ENCODE peak calls at places on chromosome 20, in five cellular contexts. G is AG04450, H is activated B cell treated with CpG ODN at 0.5 μM for 24 hours, B is A549, V is endothelial cell of umbilical vein. R is an unnamed sample.

GRCh38 chr20:21719592-21720214 is 14.2 kb downstream of the PAX1 start:
- DNase-seq in G (peak; percentile 20), B (peak; percentile 65), H (no peak), V (peak; percentile 67), R (no peak)

GRCh38 chr20:57717797-57718196 is 8.0 kb upstream of the PMEPA1 start:
- DNase-seq in V (no peak), G (no peak), H (no peak), B (peak; percentile 68), R (no peak)

GRCh38 chr20:19777981-19778380 is 19.9 kb downstream of the RIN2 start:
- DNase-seq in V (no peak), H (no peak), G (no peak), B (no peak), R (no peak)

GRCh38 chr20:50554694-50555579 is 44.8 kb downstream of the PTPN1 start:
- DNase-seq in H (no peak), G (no peak), B (no peak), V (no peak), R (no peak)

GRCh38 chr20:21395666-21396044 is 1.7 kb downstream of the NKX2-4 start:
- DNase-seq in H (no peak), V (no peak), G (no peak), B (no peak), R (no peak)

GRCh38 chr20:22574545-22575086 is 9.8 kb downstream of the FOXA2 start:
- DNase-seq in G (no peak), H (no peak), V (no peak), B (no peak), R (no peak)

GRCh38 chr20:11083841-11084240 is 410.0 kb upstream of the JAG1 start:
- DNase-seq in H (no peak), G (no peak), B (no peak), V (no peak), R (no peak)

GRCh38 chr20:258963-259362 is 1.4 kb downstream of the DEFB132 start:
- DNase-seq in H (no peak), B (peak; percentile 44), G (no peak), V (peak; percentile 40), R (no peak)

GRCh38 chr20:33945391-33946079 is 48.2 kb upstream of the RALY start:
- DNase-seq in G (peak; percentile 43), V (no peak), H (no peak), B (no peak), R (no peak)

GRCh38 chr20:34369265-34369664 is 6.2 kb downstream of the ITCH start:
- DNase-seq in H (no peak), B (no peak), G (no peak), V (no peak), R (no peak)

GRCh38 chr20:47351643-47352331 is 4.7 kb downstream of the ZMYND8 start:
- DNase-seq in V (peak; percentile 65), B (no peak), G (no peak), H (no peak), R (no peak)

GRCh38 chr20:59751075-59751711 is 146.9 kb downstream of the PHACTR3 start:
- DNase-seq in G (no peak), B (peak; percentile 72), V (no peak), H (no peak), R (peak; percentile 84)

GRCh38 chr20:11850901-11851300 is 66.8 kb upstream of the BTBD3 start:
- DNase-seq in H (no peak), V (no peak), B (no peak), G (no peak), R (no peak)

GRCh38 chr20:31560094-31560899 is 44.8 kb upstream of the ID1 start:
- DNase-seq in B (peak; percentile 78), G (peak; percentile 62), V (peak; percentile 79), H (peak; percentile 61), R (peak; percentile 87)

GRCh38 chr20:38108438-38109024 is 56.5 kb downstream of the TGM2 start:
- DNase-seq in H (no peak), G (no peak), V (no peak), B (no peak), R (no peak)

GRCh38 chr20:19661717-19662637 is 96.1 kb upstream of the RIN2 start:
- DNase-seq in B (peak; percentile 55), G (peak; percentile 42), V (peak; percentile 72), H (peak; percentile 28), R (no peak)

GRCh38 chr20:19945732-19946670 is 71.2 kb upstream of the NAA20 start:
- DNase-seq in H (no peak), V (peak; percentile 52), G (no peak), B (no peak), R (no peak)

GRCh38 chr20:43915209-43916072 is 789 bp downstream of the TOX2 start:
- DNase-seq in G (no peak), B (no peak), V (peak; percentile 32), H (no peak), R (no peak)

GRCh38 chr20:48827880-48828733 is at the start of gene PREX1:
- DNase-seq in V (peak; percentile 81), B (peak; percentile 77), G (no peak), H (peak; percentile 93), R (peak; percentile 79)

GRCh38 chr20:10848810-10849370 is 175.1 kb upstream of the JAG1 start:
- DNase-seq in G (peak; percentile 72), B (peak; percentile 64), H (no peak), V (peak; percentile 62), R (no peak)

GRCh38 chr20:48682529-48683385 is 145.0 kb downstream of the PREX1 start:
- DNase-seq in V (peak; percentile 89), H (no peak), B (no peak), G (peak; percentile 93), R (peak; percentile 84)

GRCh38 chr20:22430154-22430745 is 154.1 kb downstream of the FOXA2 start:
- DNase-seq in V (no peak), B (peak; percentile 92), G (no peak), H (no peak), R (no peak)

GRCh38 chr20:47111576-47111975 is 216.9 kb downstream of the EYA2 start:
- DNase-seq in H (no peak), G (no peak), V (no peak), B (no peak), R (no peak)

GRCh38 chr20:13494019-13494418 is 144.7 kb downstream of the TASP1 start:
- DNase-seq in H (no peak), G (no peak), V (no peak), B (no peak), R (no peak)

GRCh38 chr20:19737025-19737424 is 21.0 kb upstream of the RIN2 start:
- DNase-seq in H (no peak), V (no peak), B (peak; percentile 64), G (no peak), R (no peak)

GRCh38 chr20:25376886-25377285 is 13.7 kb downstream of the ABHD12 start:
- DNase-seq in B (no peak), G (no peak), H (no peak), V (no peak), R (no peak)

GRCh38 chr20:31570021-31570463 is 35.0 kb upstream of the ID1 start:
- DNase-seq in B (no peak), V (no peak), H (no peak), G (no peak), R (no peak)

GRCh38 chr20:38165089-38165965 is at the start of gene TGM2:
- DNase-seq in H (peak; percentile 74), G (no peak), V (peak; percentile 88), B (peak; percentile 73), R (peak; percentile 76)

GRCh38 chr20:20568604-20569205 is 143.7 kb downstream of the RALGAPA2 start:
- DNase-seq in B (peak; percentile 18), V (peak; percentile 42), H (no peak), G (no peak), R (no peak)

GRCh38 chr20:34016736-34017135 is 23.0 kb downstream of the RALY start:
- DNase-seq in B (no peak), G (no peak), H (no peak), V (no peak), R (no peak)

GRCh38 chr20:38395165-38395564 is 40.0 kb downstream of the SNHG17 start:
- DNase-seq in V (no peak), H (no peak), G (no peak), B (no peak), R (no peak)

GRCh38 chr20:32672982-32673727 is 586 bp downstream of the C20orf203 start:
- DNase-seq in H (peak; percentile 40), B (no peak), G (no peak), V (no peak), R (no peak)

GRCh38 chr20:1964659-1965405 is 29.0 kb downstream of the PDYN start:
- DNase-seq in B (no peak), G (no peak), H (no peak), V (no peak), R (no peak)

GRCh38 chr20:24694157-24694726 is 224.8 kb downstream of the SYNDIG1 start:
- DNase-seq in V (no peak), B (no peak), G (no peak), H (no peak), R (no peak)

GRCh38 chr20:45470939-45471338 is 1.4 kb downstream of the WFDC2 start:
- DNase-seq in G (no peak), H (no peak), V (no peak), B (no peak), R (no peak)
- TF ChIP-seq CTCF in G (peak; percentile 14), H (no peak), V (no peak), B (no peak), R (peak; percentile 24)

DNA sequence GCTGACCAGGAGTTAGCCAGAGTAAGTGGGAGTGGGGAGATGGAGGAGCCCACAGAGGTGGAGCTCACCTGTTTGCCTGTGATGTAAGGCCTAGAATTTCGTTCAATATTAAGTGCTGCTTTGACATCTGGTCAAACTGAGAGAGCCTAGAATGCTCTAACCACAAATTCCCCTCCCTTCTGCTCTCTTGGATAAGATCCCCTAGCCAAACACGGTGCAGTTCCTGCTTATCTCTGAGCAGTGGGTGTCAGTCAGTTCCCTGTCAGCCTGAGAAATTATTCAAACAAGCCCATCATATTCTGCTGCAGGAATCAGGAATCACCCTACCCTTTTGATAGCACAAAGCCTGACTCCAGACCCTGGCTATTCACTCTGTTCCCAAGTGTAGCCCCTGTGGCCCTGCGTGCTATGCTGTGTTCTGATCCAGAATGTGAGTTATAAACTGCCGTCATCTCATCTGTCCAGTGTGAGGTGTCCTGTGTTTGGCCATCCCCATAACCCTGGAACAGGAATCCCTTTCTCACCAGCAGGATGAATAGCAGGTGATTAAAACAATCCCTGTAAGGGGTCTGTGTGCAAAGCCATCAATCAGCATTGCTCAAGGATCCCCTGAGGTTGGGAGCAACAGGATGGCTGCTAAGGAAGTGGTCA is 31.8 kb upstream of the ZNF133 start:
- DNase-seq in H (no peak), G (no peak), V (no peak), B (no peak), R (no peak)
- TF ChIP-seq CTCF in H (no peak), G (no peak), V (no peak), B (no peak), R (no peak)

GRCh38 chr20:62225026-62225425 is 4.9 kb upstream of the HRH3 start:
- DNase-seq in B (no peak), G (no peak), V (no peak), H (no peak), R (no peak)

GRCh38 chr20:62223571-62223970 is 3.5 kb upstream of the HRH3 start:
- DNase-seq in H (no peak), G (no peak), B (no peak), V (no peak), R (no peak)

GRCh38 chr20:62224113-62224855 is 4.2 kb upstream of the HRH3 start:
- DNase-seq in G (no peak), B (no peak), H (no peak), V (no peak), R (no peak)

GRCh38 chr20:62222266-62222850 is 2.3 kb upstream of the HRH3 start:
- DNase-seq in V (no peak), G (no peak), H (no peak), B (no peak), R (no peak)

GRCh38 chr20:62222972-62223371 is 2.9 kb upstream of the HRH3 start:
- DNase-seq in G (no peak), V (no peak), B (no peak), H (no peak), R (no peak)
- TF ChIP-seq CTCF in G (no peak), V (no peak), B (no peak), H (no peak), R (no peak)

GRCh38 chr20:53594068-53595017 is 704 bp upstream of the ZNF217 start:
- DNase-seq in G (peak; percentile 69), V (peak; percentile 84), B (peak; percentile 48), H (peak; percentile 99), R (peak; percentile 99)
- TF ChIP-seq CTCF in G (no peak), V (no peak), B (peak; percentile 45), H (no peak), R (peak; percentile 53)

R was measured in type B pancreatic cell.